ENCODE peak calls at places on chromosome 4, in nine cellular contexts. O, H, A, E, M, L, T, D and U are unnamed samples.

GRCh38 chr4:56959064-56959463 is 18.3 kb downstream of the NOA1 start:
- DNase-seq in O (no peak), H (no peak), A (no peak), E (no peak), M (no peak), L (no peak), T (no peak), D (no peak), U (no peak)

GRCh38 chr4:109359040-109359646 is 56.7 kb upstream of the COL25A1 start:
- DNase-seq in O (no peak), H (no peak), A (no peak), E (no peak), M (peak; percentile 64), L (no peak), T (no peak), D (no peak), U (no peak)

GRCh38 chr4:111323916-111324315 is 701.0 kb upstream of the PITX2 start:
- DNase-seq in O (no peak), H (no peak), A (no peak), E (no peak), M (no peak), L (no peak), T (no peak), D (no peak), U (no peak)

GRCh38 chr4:123505457-123506310 is 109.1 kb downstream of the SPRY1 start:
- DNase-seq in O (peak; percentile 82), H (peak; percentile 25), A (peak; percentile 99), E (peak; percentile 57), M (no peak), L (peak; percentile 62), T (peak; percentile 90), D (peak; percentile 74), U (peak; percentile 47)

GRCh38 chr4:85701881-85702321 is 227.0 kb downstream of the ARHGAP24 start:
- DNase-seq in O (no peak), H (no peak), A (no peak), E (no peak), M (no peak), L (no peak), T (no peak), D (no peak), U (no peak)

GRCh38 chr4:11483076-11483475 is 54.4 kb upstream of the HS3ST1 start:
- DNase-seq in O (no peak), H (no peak), A (no peak), E (no peak), M (no peak), L (no peak), T (no peak), D (no peak), U (no peak)

GRCh38 chr4:154475800-154476199 is 15.8 kb downstream of the DCHS2 start:
- DNase-seq in O (no peak), H (no peak), A (no peak), E (no peak), M (no peak), L (no peak), T (no peak), D (no peak), U (no peak)

GRCh38 chr4:154626793-154627484 is 14.5 kb upstream of the FGG start:
- DNase-seq in O (peak; percentile 69), H (peak; percentile 27), A (peak; percentile 91), E (peak; percentile 64), M (peak; percentile 73), L (peak; percentile 65), T (peak; percentile 90), D (peak; percentile 66), U (peak; percentile 28)

GRCh38 chr4:74675673-74676279 is 118.5 kb downstream of the BTC start:
- DNase-seq in O (peak; percentile 48), H (no peak), A (peak; percentile 72), E (no peak), M (peak; percentile 71), L (no peak), T (peak; percentile 62), D (no peak), U (no peak)

GRCh38 chr4:25367004-25367621 is 9.9 kb upstream of the ANAPC4 start:
- DNase-seq in O (peak; percentile 57), H (no peak), A (peak; percentile 71), E (no peak), M (peak; percentile 52), L (no peak), T (peak; percentile 46), D (no peak), U (no peak)

GRCh38 chr4:76216975-76217814 is 3.6 kb upstream of the SCARB2 start:
- DNase-seq in O (peak; percentile 23), H (no peak), A (peak; percentile 24), E (no peak), M (no peak), L (no peak), T (no peak), D (no peak), U (no peak)

GRCh38 chr4:89284828-89285227 is 22.8 kb downstream of the GPRIN3 start:
- DNase-seq in O (no peak), H (no peak), A (no peak), E (no peak), M (no peak), L (no peak), T (no peak), D (no peak), U (no peak)

GRCh38 chr4:161767116-161767515 is 396.7 kb downstream of the FSTL5 start:
- DNase-seq in O (no peak), H (no peak), A (no peak), E (no peak), M (no peak), L (no peak), T (no peak), D (no peak), U (no peak)

GRCh38 chr4:81472249-81473085 is 760 bp upstream of the RASGEF1B start:
- DNase-seq in O (peak; percentile 67), H (peak; percentile 78), A (peak; percentile 60), E (peak; percentile 42), M (peak; percentile 86), L (peak; percentile 35), T (peak; percentile 60), D (no peak), U (peak; percentile 26)

GRCh38 chr4:119626943-119627266 is 1.7 kb downstream of the PDE5A start:
- DNase-seq in O (no peak), H (no peak), A (no peak), E (no peak), M (no peak), L (no peak), T (no peak), D (no peak), U (no peak)

GRCh38 chr4:2049381-2049780 is 9.7 kb upstream of the NAT8L start:
- DNase-seq in O (no peak), H (no peak), A (no peak), E (no peak), M (no peak), L (no peak), T (no peak), D (no peak), U (no peak)

GRCh38 chr4:77176606-77177005 is 19.6 kb downstream of the CCNG2 start:
- DNase-seq in O (no peak), H (no peak), A (no peak), E (no peak), M (no peak), L (no peak), T (peak; percentile 53), D (no peak), U (no peak)

GRCh38 chr4:85147481-85148076 is 181.1 kb upstream of the WDFY3 start:
- DNase-seq in O (peak; percentile 62), H (no peak), A (peak; percentile 88), E (no peak), M (peak; percentile 83), L (peak; percentile 46), T (peak; percentile 69), D (peak; percentile 38), U (no peak)

GRCh38 chr4:147772459-147772969 is 40.6 kb downstream of the ARHGAP10 start:
- DNase-seq in O (peak; percentile 19), H (no peak), A (no peak), E (no peak), M (no peak), L (no peak), T (no peak), D (no peak), U (no peak)

GRCh38 chr4:9970399-9971011 is 50.8 kb downstream of the SLC2A9 start:
- DNase-seq in O (no peak), H (no peak), A (no peak), E (no peak), M (peak; percentile 63), L (no peak), T (no peak), D (no peak), U (no peak)

GRCh38 chr4:168852387-168852786 is 157.7 kb downstream of the CBR4 start:
- DNase-seq in O (peak; percentile 27), H (no peak), A (no peak), E (no peak), M (no peak), L (no peak), T (no peak), D (no peak), U (no peak)
- H3K4me1 ChIP-seq in O (peaks cover 36% of the 10 kb centered on the region), H (no peaks in the 10 kb centered on the region), A (peaks cover 26% of the 10 kb centered on the region), E (peaks cover 30% of the 10 kb centered on the region), M (peaks cover 45% of the 10 kb centered on the region), L (peaks cover 77% of the 10 kb centered on the region), T (peaks cover 35% of the 10 kb centered on the region), D (peaks cover 20% of the 10 kb centered on the region), U (peaks cover 19% of the 10 kb centered on the region)

GRCh38 chr4:127783026-127783769 is 1.1 kb downstream of the HSPA4L start:
- DNase-seq in O (no peak), H (no peak), A (peak; percentile 69), E (peak; percentile 50), M (peak; percentile 52), L (peak; percentile 60), T (peak; percentile 53), D (peak; percentile 77), U (peak; percentile 54)
- H3K27me3 ChIP-seq in O (peaks cover 26% of the 10 kb centered on the region), H (peaks cover 25% of the 10 kb centered on the region), A (peaks cover 55% of the 10 kb centered on the region), E (no peaks in the 10 kb centered on the region), M (no peaks in the 10 kb centered on the region), L (no peaks in the 10 kb centered on the region), T (peaks cover 55% of the 10 kb centered on the region), D (no peaks in the 10 kb centered on the region), U (no peaks in the 10 kb centered on the region)

DNA sequence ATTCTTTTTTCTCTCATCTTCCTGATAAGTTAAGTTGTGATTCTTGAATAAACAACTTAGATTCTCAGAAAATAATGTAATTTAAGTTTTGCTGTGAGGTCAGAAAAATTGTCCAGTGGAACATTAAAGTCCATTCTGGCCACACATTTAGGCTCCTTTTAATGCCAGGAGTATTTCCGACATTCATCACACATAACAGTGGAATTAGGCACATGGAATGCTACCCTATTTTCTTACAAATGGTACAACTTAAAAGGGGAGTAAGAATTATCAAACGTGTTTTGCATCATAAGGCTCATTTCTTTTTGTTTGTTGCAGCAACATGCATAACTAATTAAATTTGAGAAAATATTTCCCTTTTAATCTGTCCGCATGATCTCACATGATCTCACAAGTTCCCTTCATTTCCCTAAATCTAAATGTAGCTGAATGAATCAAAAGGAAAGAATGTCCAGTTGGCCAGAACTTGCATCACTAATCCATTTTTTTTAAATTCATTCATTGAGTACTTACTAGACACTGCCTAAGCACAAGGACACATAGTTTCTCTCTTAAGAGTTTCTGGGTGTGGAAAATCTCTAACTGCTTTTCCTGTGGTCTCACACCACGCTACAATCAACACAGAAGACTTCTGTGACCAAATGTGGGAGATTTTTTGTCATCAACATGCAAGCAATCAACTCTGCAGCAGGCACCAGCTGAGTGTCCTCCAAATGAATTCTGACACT is 22.0 kb downstream of the SPARCL1 start:
- DNase-seq in O (no peak), H (no peak), A (no peak), E (no peak), M (no peak), L (no peak), T (no peak), D (no peak), U (no peak)
- H3K27ac ChIP-seq in O (no peak overlapping the region), H (no peak overlapping the region), A (no peak overlapping the region), E (peak overlapping the region; percentile 17), M (no peak overlapping the region), L (peak overlapping the region; percentile 55), T (no peak overlapping the region), D (no peak overlapping the region), U (peak overlapping the region; percentile 80)

GRCh38 chr4:39932776-39933402 is 44.8 kb downstream of the PDS5A start:
- DNase-seq in O (no peak), H (no peak), A (no peak), E (no peak), M (peak; percentile 65), L (no peak), T (no peak), D (no peak), U (no peak)
- H3K4me1 ChIP-seq in O (peaks cover 37% of the 10 kb centered on the region), H (peaks cover 32% of the 10 kb centered on the region), A (peaks cover 12% of the 10 kb centered on the region), E (peaks cover 7% of the 10 kb centered on the region), M (peaks cover 12% of the 10 kb centered on the region), L (peaks cover 55% of the 10 kb centered on the region), T (peaks cover 8% of the 10 kb centered on the region), D (peaks cover 7% of the 10 kb centered on the region), U (no peaks in the 10 kb centered on the region)